ENCODE peak calls at places on chromosomes 6 and 20, in nine cellular contexts. One of them, this sample, is unnamed.

GRCh38 chr20:62861732-62862336 is at the start of gene TCFL5:
- DNase-seq in stomach: peak
- DNase-seq in upper lobe of left lung: peak
- DNase-seq in transverse colon: peak
- DNase-seq in Panc1: no peak
- DNase-seq in breast epithelium: peak
- DNase-seq in H1: no peak
- DNase-seq in spleen: peak
- DNase-seq in HCT116: peak
- DNase-seq in this sample: peak

GRCh38 chr6:169158182-169158573 is 95.5 kb downstream of the THBS2 start:
- DNase-seq in H1: no peak
- DNase-seq in stomach: no peak
- DNase-seq in transverse colon: no peak
- DNase-seq in spleen: no peak
- DNase-seq in breast epithelium: no peak
- DNase-seq in HCT116: no peak
- DNase-seq in Panc1: no peak
- DNase-seq in upper lobe of left lung: no peak
- DNase-seq in this sample: no peak

GRCh38 chr20:53331151-53331973 is 262.3 kb downstream of the ZNF217 start:
- DNase-seq in transverse colon: no peak
- DNase-seq in breast epithelium: no peak
- DNase-seq in upper lobe of left lung: no peak
- DNase-seq in spleen: no peak
- DNase-seq in Panc1: no peak
- DNase-seq in HCT116: peak
- DNase-seq in stomach: no peak
- DNase-seq in H1: no peak
- DNase-seq in this sample: no peak

GRCh38 chr6:52984247-52984646 is 10.8 kb downstream of the GSTA4 start:
- DNase-seq in H1: no peak
- DNase-seq in HCT116: no peak
- DNase-seq in Panc1: no peak
- DNase-seq in transverse colon: no peak
- DNase-seq in stomach: no peak
- DNase-seq in upper lobe of left lung: no peak
- DNase-seq in breast epithelium: no peak
- DNase-seq in spleen: no peak
- DNase-seq in this sample: no peak

GRCh38 chr6:166950443-166950821 is 5.9 kb downstream of the RNASET2 start:
- DNase-seq in spleen: peak
- DNase-seq in stomach: no peak
- DNase-seq in Panc1: no peak
- DNase-seq in H1: no peak
- DNase-seq in breast epithelium: no peak
- DNase-seq in HCT116: no peak
- DNase-seq in upper lobe of left lung: no peak
- DNase-seq in transverse colon: peak
- DNase-seq in this sample: no peak

GRCh38 chr6:102742033-102742432 is 1348.5 kb downstream of the GRIK2 start:
- DNase-seq in HCT116: no peak
- DNase-seq in Panc1: no peak
- DNase-seq in stomach: no peak
- DNase-seq in upper lobe of left lung: no peak
- DNase-seq in transverse colon: no peak
- DNase-seq in spleen: no peak
- DNase-seq in H1: no peak
- DNase-seq in breast epithelium: no peak
- DNase-seq in this sample: no peak

GRCh38 chr20:63635431-63636141 is 8.7 kb upstream of the GMEB2 start:
- DNase-seq in HCT116: no peak
- DNase-seq in H1: no peak
- DNase-seq in upper lobe of left lung: peak
- DNase-seq in spleen: peak
- DNase-seq in breast epithelium: no peak
- DNase-seq in stomach: peak
- DNase-seq in transverse colon: peak
- DNase-seq in Panc1: no peak
- DNase-seq in this sample: no peak

GRCh38 chr6:19757036-19757435 is 80.1 kb upstream of the ID4 start:
- DNase-seq in upper lobe of left lung: no peak
- DNase-seq in spleen: no peak
- DNase-seq in stomach: no peak
- DNase-seq in HCT116: no peak
- DNase-seq in H1: no peak
- DNase-seq in Panc1: no peak
- DNase-seq in breast epithelium: no peak
- DNase-seq in transverse colon: no peak
- DNase-seq in this sample: no peak

GRCh38 chr6:121247386-121247785 is 86.9 kb downstream of the TBC1D32 start:
- DNase-seq in spleen: no peak
- DNase-seq in breast epithelium: no peak
- DNase-seq in H1: no peak
- DNase-seq in HCT116: no peak
- DNase-seq in stomach: no peak
- DNase-seq in Panc1: no peak
- DNase-seq in transverse colon: no peak
- DNase-seq in upper lobe of left lung: no peak
- DNase-seq in this sample: no peak

GRCh38 chr6:48825501-48826317 is 637.3 kb downstream of the MMUT start:
- DNase-seq in stomach: no peak
- DNase-seq in spleen: no peak
- DNase-seq in upper lobe of left lung: no peak
- DNase-seq in Panc1: no peak
- DNase-seq in HCT116: no peak
- DNase-seq in transverse colon: no peak
- DNase-seq in H1: no peak
- DNase-seq in breast epithelium: no peak
- DNase-seq in this sample: no peak

GRCh38 chr20:57783956-57784837 is 74.4 kb upstream of the PMEPA1 start:
- DNase-seq in HCT116: no peak
- DNase-seq in stomach: no peak
- DNase-seq in transverse colon: no peak
- DNase-seq in upper lobe of left lung: no peak
- DNase-seq in Panc1: no peak
- DNase-seq in H1: no peak
- DNase-seq in spleen: no peak
- DNase-seq in breast epithelium: no peak
- DNase-seq in this sample: peak

GRCh38 chr6:134425521-134426316 is 107.8 kb upstream of the SGK1 start:
- DNase-seq in upper lobe of left lung: no peak
- DNase-seq in spleen: no peak
- DNase-seq in breast epithelium: no peak
- DNase-seq in Panc1: peak
- DNase-seq in HCT116: no peak
- DNase-seq in transverse colon: no peak
- DNase-seq in H1: no peak
- DNase-seq in stomach: no peak
- DNase-seq in this sample: no peak

GRCh38 chr6:148700047-148700712 is 46.6 kb upstream of the UST start:
- DNase-seq in upper lobe of left lung: no peak
- DNase-seq in breast epithelium: no peak
- DNase-seq in stomach: no peak
- DNase-seq in transverse colon: no peak
- DNase-seq in HCT116: no peak
- DNase-seq in spleen: no peak
- DNase-seq in H1: no peak
- DNase-seq in Panc1: no peak
- DNase-seq in this sample: no peak

GRCh38 chr6:129340983-129341382 is 369.0 kb downstream of the ARHGAP18 start:
- DNase-seq in upper lobe of left lung: no peak
- DNase-seq in HCT116: no peak
- DNase-seq in Panc1: no peak
- DNase-seq in H1: no peak
- DNase-seq in stomach: no peak
- DNase-seq in spleen: no peak
- DNase-seq in breast epithelium: no peak
- DNase-seq in transverse colon: no peak
- DNase-seq in this sample: no peak

GRCh38 chr6:16333580-16333979 is 95.2 kb downstream of the GMPR start:
- DNase-seq in H1: no peak
- DNase-seq in breast epithelium: no peak
- DNase-seq in Panc1: no peak
- DNase-seq in transverse colon: no peak
- DNase-seq in HCT116: no peak
- DNase-seq in spleen: no peak
- DNase-seq in upper lobe of left lung: no peak
- DNase-seq in stomach: no peak
- DNase-seq in this sample: no peak

GRCh38 chr20:38278150-38278549 is 17.6 kb upstream of the KIAA1755 start:
- DNase-seq in Panc1: no peak
- DNase-seq in H1: no peak
- DNase-seq in stomach: no peak
- DNase-seq in spleen: no peak
- DNase-seq in HCT116: no peak
- DNase-seq in transverse colon: no peak
- DNase-seq in breast epithelium: no peak
- DNase-seq in upper lobe of left lung: no peak
- DNase-seq in this sample: peak

GRCh38 chr6:30483677-30484279 is 5.5 kb upstream of the HLA-E start:
- DNase-seq in Panc1: no peak
- DNase-seq in upper lobe of left lung: no peak
- DNase-seq in HCT116: peak
- DNase-seq in spleen: no peak
- DNase-seq in stomach: no peak
- DNase-seq in H1: no peak
- DNase-seq in transverse colon: no peak
- DNase-seq in breast epithelium: no peak
- DNase-seq in this sample: no peak

GRCh38 chr6:106537662-106538061 is 91.6 kb downstream of the RTN4IP1 start:
- DNase-seq in transverse colon: no peak
- DNase-seq in spleen: no peak
- DNase-seq in Panc1: no peak
- DNase-seq in HCT116: no peak
- DNase-seq in upper lobe of left lung: no peak
- DNase-seq in H1: no peak
- DNase-seq in stomach: no peak
- DNase-seq in breast epithelium: no peak
- DNase-seq in this sample: no peak

GRCh38 chr6:33080127-33081089 is 4.6 kb downstream of the HLA-DPB1 start:
- DNase-seq in HCT116: no peak
- DNase-seq in H1: peak
- DNase-seq in spleen: peak
- DNase-seq in transverse colon: peak
- DNase-seq in breast epithelium: no peak
- DNase-seq in Panc1: no peak
- DNase-seq in stomach: no peak
- DNase-seq in upper lobe of left lung: peak
- DNase-seq in this sample: no peak

GRCh38 chr6:3392930-3393575 is 63.8 kb downstream of the SLC22A23 start:
- DNase-seq in upper lobe of left lung: no peak
- DNase-seq in breast epithelium: no peak
- DNase-seq in HCT116: no peak
- DNase-seq in spleen: no peak
- DNase-seq in H1: no peak
- DNase-seq in stomach: peak
- DNase-seq in transverse colon: no peak
- DNase-seq in Panc1: no peak
- DNase-seq in this sample: peak
- TF ChIP-seq POLR2AphosphoS5 in upper lobe of left lung: no peak
- TF ChIP-seq POLR2AphosphoS5 in breast epithelium: no peak
- TF ChIP-seq POLR2AphosphoS5 in HCT116: no peak
- TF ChIP-seq POLR2AphosphoS5 in spleen: no peak
- TF ChIP-seq POLR2AphosphoS5 in H1: no peak
- TF ChIP-seq POLR2AphosphoS5 in stomach: no peak
- TF ChIP-seq POLR2AphosphoS5 in transverse colon: no peak
- TF ChIP-seq POLR2AphosphoS5 in Panc1: no peak
- TF ChIP-seq POLR2AphosphoS5 in this sample: no peak

GRCh38 chr20:137668-138131 is 4.7 kb upstream of the DEFB126 start:
- DNase-seq in breast epithelium: no peak
- DNase-seq in HCT116: peak
- DNase-seq in upper lobe of left lung: no peak
- DNase-seq in spleen: no peak
- DNase-seq in transverse colon: no peak
- DNase-seq in Panc1: no peak
- DNase-seq in stomach: no peak
- DNase-seq in H1: no peak
- DNase-seq in this sample: no peak
- TF ChIP-seq CTCF in breast epithelium: no peak
- TF ChIP-seq CTCF in HCT116: peak
- TF ChIP-seq CTCF in upper lobe of left lung: no peak
- TF ChIP-seq CTCF in spleen: no peak
- TF ChIP-seq CTCF in transverse colon: no peak
- TF ChIP-seq CTCF in Panc1: peak
- TF ChIP-seq CTCF in stomach: no peak
- TF ChIP-seq CTCF in H1: peak
- TF ChIP-seq CTCF in this sample: no peak

GRCh38 chr20:40468759-40469158 is 220.3 kb downstream of the MAFB start:
- DNase-seq in H1: no peak
- DNase-seq in breast epithelium: no peak
- DNase-seq in Panc1: no peak
- DNase-seq in upper lobe of left lung: no peak
- DNase-seq in spleen: no peak
- DNase-seq in stomach: no peak
- DNase-seq in transverse colon: no peak
- DNase-seq in HCT116: no peak
- DNase-seq in this sample: no peak
- TF ChIP-seq POLR2AphosphoS5 in H1: no peak
- TF ChIP-seq POLR2AphosphoS5 in breast epithelium: no peak
- TF ChIP-seq POLR2AphosphoS5 in Panc1: no peak
- TF ChIP-seq POLR2AphosphoS5 in upper lobe of left lung: no peak
- TF ChIP-seq POLR2AphosphoS5 in spleen: no peak
- TF ChIP-seq POLR2AphosphoS5 in stomach: no peak
- TF ChIP-seq POLR2AphosphoS5 in transverse colon: no peak
- TF ChIP-seq POLR2AphosphoS5 in HCT116: no peak
- TF ChIP-seq POLR2AphosphoS5 in this sample: no peak

GRCh38 chr6:107663308-107663707 is 160.8 kb downstream of the SCML4 start:
- DNase-seq in HCT116: no peak
- DNase-seq in transverse colon: no peak
- DNase-seq in breast epithelium: no peak
- DNase-seq in spleen: no peak
- DNase-seq in H1: no peak
- DNase-seq in upper lobe of left lung: no peak
- DNase-seq in Panc1: no peak
- DNase-seq in stomach: no peak
- DNase-seq in this sample: no peak
- TF ChIP-seq CTCF in HCT116: no peak
- TF ChIP-seq CTCF in transverse colon: no peak
- TF ChIP-seq CTCF in breast epithelium: no peak
- TF ChIP-seq CTCF in spleen: no peak
- TF ChIP-seq CTCF in H1: no peak
- TF ChIP-seq CTCF in upper lobe of left lung: no peak
- TF ChIP-seq CTCF in Panc1: no peak
- TF ChIP-seq CTCF in stomach: no peak
- TF ChIP-seq CTCF in this sample: no peak

This sample was measured in suprapubic skin.